ENCODE peak calls at places on chromosome 16, in four cellular contexts. One of them, this sample, is unnamed.

GRCh38 chr16:50611332-50611934 is 63.2 kb downstream of the NKD1 start:
- DNase-seq in K562: no peak
- DNase-seq in HCT116: no peak
- DNase-seq in HepG2: peak
- DNase-seq in this sample: no peak

GRCh38 chr16:67349172-67349571 is 22.6 kb downstream of the LRRC36 start:
- DNase-seq in HCT116: peak
- DNase-seq in HepG2: peak
- DNase-seq in K562: peak
- DNase-seq in this sample: no peak

GRCh38 chr16:51404386-51404785 is 253.3 kb upstream of the SALL1 start:
- DNase-seq in HCT116: no peak
- DNase-seq in HepG2: no peak
- DNase-seq in K562: no peak
- DNase-seq in this sample: no peak

GRCh38 chr16:19375561-19376158 is 42.0 kb upstream of the TMC5 start:
- DNase-seq in HCT116: peak
- DNase-seq in K562: peak
- DNase-seq in HepG2: peak
- DNase-seq in this sample: peak

GRCh38 chr16:89010210-89010925 is 33.4 kb upstream of the CBFA2T3 start:
- DNase-seq in HCT116: no peak
- DNase-seq in K562: no peak
- DNase-seq in HepG2: no peak
- DNase-seq in this sample: no peak

GRCh38 chr16:60246055-60246454 is 1511.9 kb upstream of the GOT2 start:
- DNase-seq in K562: no peak
- DNase-seq in HCT116: no peak
- DNase-seq in HepG2: no peak
- DNase-seq in this sample: no peak

GRCh38 chr16:58459344-58460218 is 40.4 kb upstream of the NDRG4 start:
- DNase-seq in HepG2: peak
- DNase-seq in K562: peak
- DNase-seq in HCT116: peak
- DNase-seq in this sample: peak

GRCh38 chr16:47920709-47921108 is 235.1 kb downstream of the ABCC12 start:
- DNase-seq in K562: no peak
- DNase-seq in HepG2: no peak
- DNase-seq in HCT116: no peak
- DNase-seq in this sample: no peak

GRCh38 chr16:67100569-67101300 is 9.0 kb upstream of the PHAF1 start:
- DNase-seq in HepG2: no peak
- DNase-seq in K562: no peak
- DNase-seq in HCT116: no peak
- DNase-seq in this sample: no peak

GRCh38 chr16:626787-627457 is 3.9 kb upstream of the WFIKKN1 start:
- DNase-seq in HCT116: peak
- DNase-seq in K562: peak
- DNase-seq in HepG2: no peak
- DNase-seq in this sample: peak

GRCh38 chr16:22932032-22932771 is 118.2 kb downstream of the HS3ST2 start:
- DNase-seq in HepG2: no peak
- DNase-seq in K562: no peak
- DNase-seq in HCT116: no peak
- DNase-seq in this sample: no peak

GRCh38 chr16:23055481-23055880 is 93.8 kb downstream of the USP31 start:
- DNase-seq in K562: no peak
- DNase-seq in HepG2: no peak
- DNase-seq in HCT116: no peak
- DNase-seq in this sample: no peak

GRCh38 chr16:67284699-67285646 is 5.6 kb downstream of the PLEKHG4 start:
- DNase-seq in HepG2: peak
- DNase-seq in HCT116: no peak
- DNase-seq in K562: peak
- DNase-seq in this sample: no peak

GRCh38 chr16:56226840-56227525 is 35.7 kb downstream of the GNAO1 start:
- DNase-seq in K562: no peak
- DNase-seq in HepG2: no peak
- DNase-seq in HCT116: no peak
- DNase-seq in this sample: no peak

GRCh38 chr16:51839697-51840462 is 688.8 kb upstream of the SALL1 start:
- DNase-seq in HepG2: peak
- DNase-seq in K562: no peak
- DNase-seq in HCT116: no peak
- DNase-seq in this sample: no peak

GRCh38 chr16:77675464-77676324 is 46.6 kb upstream of the NUDT7 start:
- DNase-seq in HCT116: peak
- DNase-seq in K562: peak
- DNase-seq in HepG2: peak
- DNase-seq in this sample: peak

GRCh38 chr16:5028950-5029475 is 4.7 kb downstream of the NAGPA start:
- DNase-seq in HCT116: no peak
- DNase-seq in K562: no peak
- DNase-seq in HepG2: no peak
- DNase-seq in this sample: no peak

GRCh38 chr16:69329369-69330285 is 761 bp downstream of the PDF start:
- DNase-seq in HCT116: no peak
- DNase-seq in HepG2: no peak
- DNase-seq in K562: peak
- DNase-seq in this sample: no peak

DNA sequence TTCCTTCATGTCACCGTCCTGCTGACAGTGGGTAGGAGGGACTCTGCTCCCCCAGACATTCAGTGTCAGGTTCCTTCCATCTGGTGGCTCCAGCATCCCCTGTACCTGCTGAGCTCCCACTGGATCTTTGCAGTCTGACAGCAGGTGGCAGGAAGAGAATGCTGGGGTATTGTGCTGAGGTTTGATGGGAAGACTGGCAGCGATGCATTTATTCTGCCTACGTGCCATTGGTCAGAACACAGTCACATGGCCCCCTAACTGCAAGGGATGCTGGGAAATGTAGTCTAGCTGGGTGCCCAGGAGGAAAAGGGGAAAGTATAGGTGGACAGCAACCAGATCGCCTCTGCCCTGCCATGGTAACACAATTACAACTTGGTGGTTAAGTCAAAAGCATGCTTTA is 44.4 kb downstream of the IRX3 start:
- DNase-seq in K562: peak
- DNase-seq in HepG2: peak
- DNase-seq in HCT116: peak
- DNase-seq in this sample: no peak
- TF ChIP-seq TCF7L2 in K562: no peak
- TF ChIP-seq TCF7L2 in HepG2: no peak
- TF ChIP-seq TCF7L2 in HCT116: no peak
- TF ChIP-seq TCF7L2 in this sample: no peak

GRCh38 chr16:72277749-72278148 is 105.8 kb upstream of the PMFBP1 start:
- DNase-seq in HepG2: no peak
- DNase-seq in K562: no peak
- DNase-seq in HCT116: no peak
- DNase-seq in this sample: no peak
- H3K4me3 ChIP-seq in HepG2: no peak
- H3K4me3 ChIP-seq in K562: no peak
- H3K4me3 ChIP-seq in HCT116: no peak
- H3K4me3 ChIP-seq in this sample: no peak

DNA sequence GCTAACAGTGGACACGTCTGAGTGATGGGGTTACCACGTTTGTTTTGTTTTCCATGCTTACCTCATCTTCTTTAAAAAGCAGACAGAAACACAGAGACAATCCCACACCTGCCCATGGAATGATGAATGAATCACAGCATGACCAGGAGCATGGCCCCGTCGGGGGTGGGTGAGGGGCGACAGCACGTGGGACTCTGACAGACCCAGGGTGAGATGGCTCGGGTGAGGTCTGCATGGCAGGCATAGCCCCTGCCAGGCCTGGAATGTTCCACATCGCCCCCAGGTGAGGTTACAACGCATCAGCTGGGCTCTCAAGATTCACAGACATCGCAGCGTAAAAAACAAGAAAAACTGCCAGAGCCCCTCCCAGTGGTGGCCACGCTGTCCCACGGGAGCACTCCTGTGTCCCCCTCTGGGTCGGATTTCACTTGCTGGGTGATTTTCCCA is 18.1 kb downstream of the SLC7A5 start:
- DNase-seq in HCT116: no peak
- DNase-seq in K562: no peak
- DNase-seq in HepG2: no peak
- DNase-seq in this sample: no peak
- H3K27ac ChIP-seq in HCT116: peak
- H3K27ac ChIP-seq in K562: no peak
- H3K27ac ChIP-seq in HepG2: peak
- H3K27ac ChIP-seq in this sample: peak

GRCh38 chr16:29025735-29026134 is 40.9 kb downstream of the LAT start:
- DNase-seq in HepG2: no peak
- DNase-seq in HCT116: no peak
- DNase-seq in K562: no peak
- DNase-seq in this sample: no peak

GRCh38 chr16:29030086-29030840 is 45.4 kb downstream of the LAT start:
- DNase-seq in HCT116: no peak
- DNase-seq in K562: no peak
- DNase-seq in HepG2: no peak
- DNase-seq in this sample: no peak

GRCh38 chr16:29028457-29029167 is 43.8 kb downstream of the LAT start:
- DNase-seq in HCT116: no peak
- DNase-seq in HepG2: no peak
- DNase-seq in K562: no peak
- DNase-seq in this sample: no peak

GRCh38 chr16:29025218-29025617 is 40.4 kb downstream of the LAT start:
- DNase-seq in K562: peak
- DNase-seq in HCT116: no peak
- DNase-seq in HepG2: no peak
- DNase-seq in this sample: no peak

GRCh38 chr16:29029168-29029994 is 44.5 kb downstream of the LAT start:
- DNase-seq in HCT116: no peak
- DNase-seq in HepG2: no peak
- DNase-seq in K562: peak
- DNase-seq in this sample: no peak
- TF ChIP-seq TCF7L2 in HCT116: no peak
- TF ChIP-seq TCF7L2 in HepG2: no peak
- TF ChIP-seq TCF7L2 in K562: no peak
- TF ChIP-seq TCF7L2 in this sample: no peak

DNA sequence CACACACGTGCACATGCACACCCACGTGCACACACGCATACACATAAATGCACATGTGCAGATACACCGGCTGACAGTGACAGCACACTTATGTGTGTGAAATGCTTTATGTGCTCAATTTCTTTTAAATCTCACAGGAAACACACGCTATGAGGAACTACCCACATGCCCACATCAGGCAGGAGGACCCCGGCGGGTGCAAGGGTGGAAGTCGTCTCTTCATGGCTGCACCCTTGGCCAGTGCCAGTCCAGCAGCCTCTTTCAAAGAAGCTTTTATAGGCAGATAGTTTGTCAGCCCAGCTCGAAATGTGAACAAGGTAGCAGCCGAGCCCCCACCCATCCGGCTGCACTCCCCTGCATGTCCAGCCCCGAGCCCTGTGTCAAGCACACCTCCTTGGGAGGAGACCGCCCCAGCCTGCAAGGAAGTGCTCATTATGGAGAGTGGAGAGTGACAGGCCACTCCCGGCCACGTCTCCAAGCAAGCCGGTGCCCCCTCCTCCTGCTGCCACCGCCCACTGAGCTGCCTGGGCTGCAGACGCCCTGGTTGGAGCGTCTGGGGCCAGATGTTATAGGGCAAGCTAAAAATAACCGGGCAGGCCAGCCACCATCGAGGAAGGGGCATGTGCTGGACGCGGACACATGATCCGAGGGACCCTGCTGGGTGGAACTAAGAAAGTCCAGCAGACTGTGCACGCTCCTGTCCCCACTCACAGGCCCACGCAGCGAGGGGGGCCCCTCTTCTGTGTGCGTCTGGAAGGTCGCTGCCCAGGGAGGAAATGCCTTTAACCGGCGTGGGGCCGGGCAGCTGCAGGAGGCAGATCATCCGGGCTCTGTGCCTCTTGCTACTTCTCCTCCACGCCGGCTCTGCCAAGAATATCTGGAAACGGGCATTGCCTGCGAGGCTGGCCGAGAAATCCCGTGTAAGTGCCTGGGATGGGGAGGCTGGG is at the start of gene WFDC1:
- DNase-seq in HCT116: no peak
- DNase-seq in K562: no peak
- DNase-seq in HepG2: no peak
- DNase-seq in this sample: no peak
- H3K4me3 ChIP-seq in HCT116: no peak
- H3K4me3 ChIP-seq in K562: no peak
- H3K4me3 ChIP-seq in HepG2: no peak
- H3K4me3 ChIP-seq in this sample: peak

GRCh38 chr16:11085025-11085485 is 140.7 kb downstream of the CLEC16A start:
- DNase-seq in HCT116: no peak
- DNase-seq in HepG2: no peak
- DNase-seq in K562: no peak
- DNase-seq in this sample: no peak
- H3K27ac ChIP-seq in HCT116: peak
- H3K27ac ChIP-seq in HepG2: no peak
- H3K27ac ChIP-seq in K562: no peak
- H3K27ac ChIP-seq in this sample: no peak